ENCODE peak calls at places on chromosome 15, in five cellular contexts. N is CD4-positive, alpha-beta memory T cell; K is GM23248; X is ovary; S is IMR-90. M is an unnamed sample. For H3K36me3, the result is how much of the 10 kb centered on the place peaks cover.

GRCh38 chr15:55695432-55695831 is 47.5 kb downstream of the PRTG start:
- DNase-seq in K (no peak), X (no peak), N (no peak), S (peak), M (no peak)

GRCh38 chr15:38696120-38696727 is 131.6 kb upstream of the RASGRP1 start:
- DNase-seq in K (peak), X (no peak), S (peak), N (peak), M (no peak)

GRCh38 chr15:60392601-60392985 is 5.2 kb downstream of the ANXA2 start:
- DNase-seq in S (peak), X (no peak), N (peak), K (peak), M (no peak)

GRCh38 chr15:50774450-50774849 is 8.9 kb upstream of the SPPL2A start:
- DNase-seq in X (no peak), K (no peak), S (peak), N (peak), M (no peak)

GRCh38 chr15:33154366-33155166 is 39.9 kb downstream of the FMN1 start:
- DNase-seq in S (peak), X (no peak), N (no peak), K (peak), M (no peak)

GRCh38 chr15:98151098-98151497 is 190.6 kb downstream of the ARRDC4 start:
- DNase-seq in X (no peak), S (no peak), N (no peak), K (no peak), M (no peak)

GRCh38 chr15:67820147-67820991 is 4.9 kb upstream of the SKOR1 start:
- DNase-seq in N (no peak), X (no peak), S (no peak), K (no peak), M (peak)

GRCh38 chr15:46548989-46549388 is 914.2 kb downstream of the SQOR start:
- DNase-seq in S (no peak), X (no peak), N (no peak), K (no peak), M (no peak)

GRCh38 chr15:90864507-90864906 is 3.9 kb upstream of the FURIN start:
- DNase-seq in S (no peak), X (no peak), N (no peak), K (no peak), M (no peak)

GRCh38 chr15:62068071-62068786 is 1.5 kb downstream of the C2CD4A start:
- DNase-seq in X (peak), S (no peak), K (peak), N (no peak), M (peak)

GRCh38 chr15:32723171-32723948 is 5.6 kb downstream of the GREM1 start:
- DNase-seq in N (no peak), X (no peak), K (no peak), S (no peak), M (no peak)

GRCh38 chr15:38080651-38081271 is 146.3 kb downstream of the TMCO5A start:
- DNase-seq in X (no peak), S (peak), K (no peak), N (no peak), M (no peak)

GRCh38 chr15:67531379-67532059 is 10.6 kb downstream of the C15orf61 start:
- DNase-seq in N (no peak), S (peak), K (peak), X (no peak), M (no peak)

GRCh38 chr15:67170143-67170885 is 84.1 kb downstream of the AAGAB start:
- DNase-seq in N (no peak), S (no peak), X (peak), K (no peak), M (no peak)

GRCh38 chr15:37099321-37100108 is 834 bp downstream of the MEIS2 start:
- DNase-seq in K (peak), N (no peak), X (no peak), S (peak), M (no peak)

GRCh38 chr15:90513448-90513847 is 16.3 kb upstream of the CRTC3 start:
- DNase-seq in K (no peak), S (no peak), N (no peak), X (no peak), M (no peak)

GRCh38 chr15:58568157-58568571 is 136.4 kb downstream of the LIPC start:
- DNase-seq in S (no peak), X (no peak), K (no peak), N (no peak), M (peak)

GRCh38 chr15:39969871-39970270 is 36.0 kb downstream of the EIF2AK4 start:
- DNase-seq in K (peak), N (no peak), X (peak), S (peak), M (peak)

GRCh38 chr15:50906954-50907865 is 1.3 kb upstream of the AP4E1 start:
- DNase-seq in N (peak), X (no peak), S (peak), K (peak), M (no peak)

GRCh38 chr15:31977812-31978662 is 52.3 kb upstream of the CHRNA7 start:
- DNase-seq in X (peak), N (peak), S (peak), K (peak), M (peak)

GRCh38 chr15:90435652-90436337 is 47.8 kb downstream of the IQGAP1 start:
- DNase-seq in N (no peak), X (no peak), S (no peak), K (no peak), M (no peak)

GRCh38 chr15:61337541-61337940 is 108.4 kb upstream of the RORA start:
- DNase-seq in X (no peak), K (no peak), S (no peak), N (no peak), M (no peak)

GRCh38 chr15:85754993-85755392 is 39.7 kb downstream of the KLHL25 start:
- DNase-seq in X (peak), S (peak), N (no peak), K (peak), M (no peak)

GRCh38 chr15:81511160-81511559 is 137.1 kb upstream of the TMC3 start:
- DNase-seq in N (no peak), X (no peak), S (peak), K (peak), M (no peak)

GRCh38 chr15:77859491-77860060 is 217.9 kb downstream of the TBC1D2B start:
- DNase-seq in N (no peak), S (no peak), K (no peak), X (no peak), M (no peak)

GRCh38 chr15:76336254-76337046 is at the start of gene ISL2:
- DNase-seq in K (peak), N (no peak), S (peak), X (peak), M (peak)

GRCh38 chr15:56982987-56983386 is 64.5 kb downstream of the TCF12 start:
- DNase-seq in X (no peak), K (no peak), S (no peak), N (no peak), M (no peak)

GRCh38 chr15:65873271-65873670 is 4.0 kb downstream of the RAB11A start:
- DNase-seq in X (no peak), S (no peak), K (no peak), N (no peak), M (no peak)

GRCh38 chr15:23039917-23040281 is 530 bp upstream of the TUBGCP5 start:
- DNase-seq in K (no peak), S (no peak), N (no peak), X (no peak), M (peak)

GRCh38 chr15:66761723-66762595 is 59.9 kb downstream of the SMAD6 start:
- DNase-seq in X (peak), S (no peak), N (no peak), K (peak), M (peak)

GRCh38 chr15:78213956-78214355 is 20.4 kb downstream of the ACSBG1 start:
- DNase-seq in S (no peak), N (no peak), X (no peak), K (no peak), M (no peak)

GRCh38 chr15:65828566-65828965 is 36.5 kb upstream of the DENND4A start:
- DNase-seq in S (no peak), N (peak), X (no peak), K (no peak), M (no peak)

GRCh38 chr15:25870899-25871298 is 7.8 kb upstream of the ATP10A start:
- DNase-seq in S (no peak), K (no peak), N (no peak), X (no peak), M (no peak)

GRCh38 chr15:64856429-64857145 is 14.9 kb downstream of the PLEKHO2 start:
- DNase-seq in X (peak), S (peak), K (peak), N (no peak), M (peak)

GRCh38 chr15:38213392-38213791 is 39.2 kb upstream of the SPRED1 start:
- DNase-seq in S (no peak), N (no peak), K (no peak), X (no peak), M (no peak)

GRCh38 chr15:43954181-43954621 is 127.4 kb downstream of the WDR76 start:
- DNase-seq in S (peak), N (no peak), X (no peak), K (peak), M (no peak)

GRCh38 chr15:60374628-60375081 is 23.1 kb downstream of the ANXA2 start:
- DNase-seq in K (peak), S (peak), X (no peak), N (no peak), M (peak)

DNA sequence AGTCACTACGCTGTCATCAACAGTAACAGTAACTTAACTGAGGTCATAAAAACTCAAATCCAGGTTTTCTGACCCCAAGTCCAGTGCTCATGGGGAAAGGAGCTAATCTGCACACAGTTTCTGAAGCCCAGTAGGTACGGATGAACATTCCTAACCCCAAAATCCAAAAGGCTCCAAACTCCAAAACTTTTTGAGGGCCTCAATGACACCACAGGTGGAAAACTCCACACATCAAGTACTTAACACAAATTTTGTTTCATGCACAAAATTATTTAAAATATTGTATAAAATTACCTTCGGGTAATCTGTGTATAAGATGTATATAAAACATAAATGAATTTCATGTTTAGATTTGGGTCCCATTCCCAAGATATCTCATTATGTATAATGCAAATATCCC is 10.5 kb downstream of the MRPL46 start:
- DNase-seq in N (no peak), X (no peak), K (no peak), S (no peak), M (no peak)
- H3K36me3 ChIP-seq in N (under half), X (under half), K (under half), S (under half), M (under half)

DNA sequence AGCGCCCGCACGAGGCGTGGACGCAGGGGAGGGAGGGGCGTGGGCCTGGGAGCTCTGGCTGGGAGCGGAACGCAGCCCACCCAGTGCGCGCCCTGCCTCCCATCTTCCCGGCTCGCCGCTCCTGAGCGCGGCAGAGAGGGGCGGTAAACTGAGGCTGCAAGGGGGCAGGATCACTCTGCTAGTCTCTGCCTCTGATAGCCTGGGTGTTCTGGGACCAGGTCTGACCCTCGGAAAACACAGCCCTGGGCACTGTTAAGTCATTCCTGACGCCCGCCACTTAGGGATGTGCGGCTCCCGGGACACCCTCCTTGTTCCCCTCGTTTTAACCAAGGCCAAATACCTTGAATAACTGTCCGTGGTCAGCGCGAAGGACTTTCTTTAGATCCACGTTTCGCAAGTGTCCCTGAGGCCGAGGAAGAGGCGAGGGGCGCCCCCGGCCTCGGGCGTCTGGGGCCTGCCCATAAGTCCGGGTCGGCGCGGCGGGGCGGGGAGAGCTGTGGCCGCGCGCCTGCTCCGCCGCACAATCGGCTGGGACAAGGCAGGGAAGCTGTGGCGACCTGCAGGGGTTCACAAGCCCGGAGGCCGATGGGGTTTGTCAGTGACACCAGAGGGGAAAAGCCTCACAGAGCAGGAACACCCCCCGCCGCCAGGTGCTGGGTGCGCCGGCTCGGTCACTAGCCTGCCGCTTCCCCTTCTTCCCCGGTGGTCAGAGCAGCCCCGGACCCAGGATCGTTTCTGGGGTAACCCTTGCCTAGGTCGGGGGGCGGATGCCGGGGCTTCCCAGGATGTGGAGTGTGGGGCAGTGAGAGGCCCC is 1.5 kb downstream of the ITPKA start:
- DNase-seq in N (no peak), K (no peak), S (no peak), X (no peak), M (no peak)
- H3K4me3 ChIP-seq in N (no peak), K (no peak), S (no peak), X (peak), M (no peak)

GRCh38 chr15:75208501-75209288 is 7.0 kb downstream of the C15orf39 start:
- DNase-seq in S (no peak), K (no peak), X (peak), N (no peak), M (no peak)

GRCh38 chr15:75209289-75209676 is 7.6 kb downstream of the C15orf39 start:
- DNase-seq in S (no peak), N (no peak), X (no peak), K (no peak), M (no peak)

GRCh38 chr15:75212200-75212858 is 10.6 kb downstream of the C15orf39 start:
- DNase-seq in K (no peak), S (no peak), N (no peak), X (no peak), M (no peak)

GRCh38 chr15:75211436-75212199 is 9.9 kb downstream of the C15orf39 start:
- DNase-seq in N (no peak), S (no peak), X (no peak), K (no peak), M (no peak)

GRCh38 chr15:75210867-75211266 is 9.2 kb downstream of the C15orf39 start:
- DNase-seq in X (no peak), N (no peak), K (no peak), S (no peak), M (no peak)
- H3K36me3 ChIP-seq in X (under half), N (half or more), K (under half), S (half or more), M (under half)

GRCh38 chr15:45349671-45350070 is 28.7 kb downstream of the GATM start:
- DNase-seq in X (no peak), S (no peak), N (no peak), K (no peak), M (no peak)
- H3K4me3 ChIP-seq in X (no peak), S (no peak), N (no peak), K (no peak), M (no peak)

DNA sequence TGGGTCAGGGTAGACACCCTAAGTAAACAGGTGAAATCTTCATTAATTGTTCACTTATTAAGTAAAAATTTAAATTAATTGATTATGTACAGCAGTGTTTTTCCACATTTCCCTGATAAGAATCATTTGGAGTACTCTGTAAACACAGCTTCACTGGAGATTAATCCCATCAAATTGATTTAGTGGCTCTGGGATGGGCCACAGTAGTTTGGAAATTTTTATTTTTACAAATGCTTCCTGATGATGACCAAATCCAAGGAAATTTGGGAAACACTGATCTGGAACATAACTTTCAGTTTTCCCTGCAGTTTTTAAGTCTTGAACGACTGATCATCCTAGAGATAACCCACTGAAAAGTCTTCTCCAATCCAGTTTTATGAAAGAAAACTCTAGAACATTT is 18.8 kb upstream of the RPLP1 start:
- DNase-seq in N (no peak), S (no peak), X (no peak), K (no peak), M (no peak)
- H3K36me3 ChIP-seq in N (under half), S (under half), X (under half), K (under half), M (under half)

DNA sequence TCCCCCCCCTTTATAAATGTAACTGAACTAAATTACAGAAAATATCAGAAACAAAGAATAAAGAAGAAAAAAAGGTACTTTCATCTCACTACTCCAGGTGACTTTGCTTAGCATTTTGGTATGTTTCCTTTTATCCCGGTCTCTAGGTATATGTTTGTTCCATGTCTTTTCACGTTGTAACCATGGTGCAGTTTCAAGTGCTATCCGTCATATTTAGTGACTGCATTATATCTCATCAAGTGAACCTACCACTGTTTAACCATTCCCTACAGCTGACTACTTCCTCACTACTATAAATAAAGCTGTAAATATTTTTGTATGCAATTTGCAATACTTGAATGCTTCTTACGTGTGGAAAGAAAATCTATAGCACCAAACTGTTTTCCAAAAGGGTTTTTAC is 2.2 kb downstream of the BTBD1 start:
- DNase-seq in X (no peak), N (no peak), K (peak), S (peak), M (no peak)
- H3K4me3 ChIP-seq in X (peak), N (no peak), K (peak), S (peak), M (peak)

GRCh38 chr15:72220678-72221077 is 10.3 kb downstream of the PKM start:
- DNase-seq in S (no peak), K (no peak), N (no peak), X (no peak), M (no peak)

GRCh38 chr15:72216079-72216478 is 14.9 kb downstream of the PKM start:
- DNase-seq in X (no peak), S (no peak), K (no peak), N (no peak), M (no peak)

GRCh38 chr15:72222433-72222832 is 8.6 kb downstream of the PKM start:
- DNase-seq in S (no peak), N (no peak), K (peak), X (no peak), M (no peak)

GRCh38 chr15:72217216-72217615 is 13.8 kb downstream of the PKM start:
- DNase-seq in X (no peak), K (no peak), N (no peak), S (no peak), M (no peak)
- H3K36me3 ChIP-seq in X (under half), K (half or more), N (half or more), S (half or more), M (under half)

DNA sequence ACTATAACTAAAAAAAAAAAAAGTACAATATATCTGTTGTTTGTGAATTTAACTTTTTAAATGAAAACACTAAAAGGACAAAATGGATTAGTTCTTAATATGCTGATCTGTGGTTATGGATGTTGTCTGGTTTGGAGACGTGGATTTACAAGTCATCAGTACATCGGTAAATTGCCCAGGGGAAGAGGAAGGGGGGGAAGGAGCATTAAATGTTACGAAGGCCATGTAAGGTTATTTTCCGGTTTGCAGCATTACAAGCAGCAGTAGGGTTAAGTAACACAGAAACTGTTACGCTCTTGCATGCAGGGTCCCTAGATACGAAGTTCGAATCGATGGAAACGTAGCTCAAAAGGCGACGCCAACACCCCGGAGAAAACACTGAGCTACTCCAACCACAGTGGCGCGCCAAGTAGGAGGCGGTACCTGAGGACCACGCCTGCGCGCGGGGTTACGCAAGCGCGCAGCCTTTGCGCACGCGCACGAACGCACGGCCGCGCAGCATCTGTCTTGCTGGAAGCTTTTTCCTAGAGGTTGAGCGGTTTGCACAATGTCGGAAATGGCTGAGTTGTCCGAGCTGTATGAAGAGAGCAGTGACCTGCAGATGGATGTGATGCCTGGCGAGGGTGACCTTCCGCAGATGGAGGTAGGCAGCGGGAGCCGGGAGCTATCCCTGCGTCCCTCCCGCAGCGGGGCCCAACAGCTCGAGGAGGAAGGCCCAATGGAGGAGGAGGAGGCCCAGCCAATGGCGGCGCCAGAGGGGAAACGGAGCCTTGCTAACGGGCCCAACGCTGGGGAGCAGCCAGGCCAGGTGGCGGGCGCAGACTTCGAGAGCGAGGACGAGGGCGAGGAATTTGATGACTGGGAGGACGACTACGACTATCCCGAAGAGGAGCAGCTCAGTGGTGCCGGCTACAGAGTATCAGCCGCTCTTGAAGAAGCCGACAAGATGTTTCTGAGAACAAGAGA is at the start of gene EID1:
- DNase-seq in S (peak), N (peak), K (peak), X (peak), M (peak)
- H3K4me3 ChIP-seq in S (peak), N (peak), K (peak), X (peak), M (peak)

GRCh38 chr15:63633312-63633711 is 36.1 kb downstream of the FBXL22 start:
- DNase-seq in N (no peak), K (no peak), X (no peak), S (no peak), M (no peak)
- H3K36me3 ChIP-seq in N (half or more), K (under half), X (under half), S (under half), M (under half)

GRCh38 chr15:94031072-94031471 is 200.3 kb upstream of the MCTP2 start:
- DNase-seq in K (no peak), X (no peak), N (no peak), S (no peak), M (no peak)
- H3K4me3 ChIP-seq in K (no peak), X (no peak), N (no peak), S (no peak), M (no peak)